ENCODE peak calls at places on chromosomes 6 and 20, in ten cellular contexts. L, F, A, E, S, K, B, R, W and V are unnamed samples. For H3K4me1, the result is how much of the 10 kb centered on the place peaks cover.

GRCh38 chr20:37295595-37295994 is 6.1 kb downstream of the MANBAL start:
- DNase-seq in L (peak), F (no peak), A (no peak), E (no peak), S (peak), K (no peak), B (no peak), R (no peak), W (no peak), V (no peak)

GRCh38 chr20:62928246-62928939 is 2.1 kb upstream of the DIDO1 start:
- DNase-seq in L (no peak), F (no peak), A (no peak), E (no peak), S (peak), K (no peak), B (peak), R (no peak), W (no peak), V (no peak)

GRCh38 chr6:72787521-72788031 is 165.7 kb downstream of the KCNQ5 start:
- DNase-seq in L (peak), F (peak), A (no peak), E (no peak), S (peak), K (no peak), B (no peak), R (peak), W (no peak), V (no peak)

GRCh38 chr6:98581725-98582124 is 252.6 kb upstream of the POU3F2 start:
- DNase-seq in L (no peak), F (no peak), A (no peak), E (no peak), S (no peak), K (no peak), B (no peak), R (no peak), W (no peak), V (no peak)

GRCh38 chr6:52155791-52156576 is 30.2 kb upstream of the IL17A start:
- DNase-seq in L (no peak), F (no peak), A (no peak), E (no peak), S (no peak), K (no peak), B (no peak), R (no peak), W (no peak), V (peak)

GRCh38 chr20:44056010-44056698 is 130.8 kb downstream of the JPH2 start:
- DNase-seq in L (peak), F (peak), A (no peak), E (no peak), S (peak), K (peak), B (peak), R (no peak), W (no peak), V (no peak)

GRCh38 chr20:48791666-48792071 is 36.1 kb downstream of the PREX1 start:
- DNase-seq in L (no peak), F (no peak), A (no peak), E (no peak), S (no peak), K (no peak), B (no peak), R (no peak), W (peak), V (no peak)

GRCh38 chr20:8608470-8608869 is 460.4 kb upstream of the PLCB4 start:
- DNase-seq in L (no peak), F (no peak), A (no peak), E (no peak), S (no peak), K (no peak), B (no peak), R (no peak), W (no peak), V (no peak)

GRCh38 chr20:9966966-9967365 is 67.8 kb upstream of the ANKEF1 start:
- DNase-seq in L (peak), F (no peak), A (no peak), E (no peak), S (no peak), K (no peak), B (no peak), R (no peak), W (no peak), V (no peak)

GRCh38 chr6:170085475-170086401 is 205.1 kb downstream of the DLL1 start:
- DNase-seq in L (no peak), F (no peak), A (no peak), E (peak), S (no peak), K (peak), B (no peak), R (no peak), W (no peak), V (no peak)

GRCh38 chr6:158666637-158667359 is 16.9 kb downstream of the SYTL3 start:
- DNase-seq in L (no peak), F (no peak), A (no peak), E (no peak), S (no peak), K (peak), B (no peak), R (no peak), W (no peak), V (no peak)

GRCh38 chr6:101110814-101111213 is 229.7 kb upstream of the ASCC3 start:
- DNase-seq in L (no peak), F (no peak), A (no peak), E (no peak), S (no peak), K (no peak), B (no peak), R (no peak), W (no peak), V (no peak)

GRCh38 chr6:39048481-39049399 is at the start of gene GLP1R:
- DNase-seq in L (no peak), F (no peak), A (no peak), E (no peak), S (no peak), K (no peak), B (no peak), R (no peak), W (peak), V (no peak)

GRCh38 chr6:117072781-117073180 is 192.6 kb upstream of the VGLL2 start:
- DNase-seq in L (no peak), F (no peak), A (no peak), E (no peak), S (peak), K (no peak), B (no peak), R (no peak), W (no peak), V (no peak)

GRCh38 chr6:48765352-48765961 is 654.5 kb upstream of the PTCHD4 start:
- DNase-seq in L (no peak), F (peak), A (no peak), E (no peak), S (no peak), K (peak), B (no peak), R (no peak), W (no peak), V (peak)
- TF ChIP-seq CTCF in L (peak), F (peak), A (no peak), E (no peak), S (peak), K (peak), B (peak), R (peak), W (no peak), V (peak)

GRCh38 chr20:32581839-32582658 is 3.1 kb downstream of the NOL4L start:
- DNase-seq in L (no peak), F (peak), A (no peak), E (no peak), S (no peak), K (no peak), B (no peak), R (no peak), W (no peak), V (no peak)
- H3K4me3 ChIP-seq in L (no peak), F (peak), A (no peak), E (no peak), S (no peak), K (no peak), B (no peak), R (no peak), W (no peak), V (no peak)

GRCh38 chr20:34581341-34582189 is 23.0 kb downstream of the MAP1LC3A start:
- DNase-seq in L (no peak), F (no peak), A (no peak), E (peak), S (peak), K (no peak), B (no peak), R (no peak), W (no peak), V (no peak)

GRCh38 chr20:34578521-34579147 is 20.1 kb downstream of the MAP1LC3A start:
- DNase-seq in L (no peak), F (no peak), A (no peak), E (no peak), S (peak), K (no peak), B (no peak), R (peak), W (no peak), V (no peak)

GRCh38 chr20:34579191-34579661 is 20.7 kb downstream of the MAP1LC3A start:
- DNase-seq in L (no peak), F (peak), A (peak), E (peak), S (peak), K (peak), B (no peak), R (peak), W (no peak), V (no peak)

GRCh38 chr20:34580588-34580940 is 22.0 kb downstream of the MAP1LC3A start:
- DNase-seq in L (no peak), F (no peak), A (no peak), E (no peak), S (no peak), K (no peak), B (no peak), R (no peak), W (no peak), V (no peak)

DNA sequence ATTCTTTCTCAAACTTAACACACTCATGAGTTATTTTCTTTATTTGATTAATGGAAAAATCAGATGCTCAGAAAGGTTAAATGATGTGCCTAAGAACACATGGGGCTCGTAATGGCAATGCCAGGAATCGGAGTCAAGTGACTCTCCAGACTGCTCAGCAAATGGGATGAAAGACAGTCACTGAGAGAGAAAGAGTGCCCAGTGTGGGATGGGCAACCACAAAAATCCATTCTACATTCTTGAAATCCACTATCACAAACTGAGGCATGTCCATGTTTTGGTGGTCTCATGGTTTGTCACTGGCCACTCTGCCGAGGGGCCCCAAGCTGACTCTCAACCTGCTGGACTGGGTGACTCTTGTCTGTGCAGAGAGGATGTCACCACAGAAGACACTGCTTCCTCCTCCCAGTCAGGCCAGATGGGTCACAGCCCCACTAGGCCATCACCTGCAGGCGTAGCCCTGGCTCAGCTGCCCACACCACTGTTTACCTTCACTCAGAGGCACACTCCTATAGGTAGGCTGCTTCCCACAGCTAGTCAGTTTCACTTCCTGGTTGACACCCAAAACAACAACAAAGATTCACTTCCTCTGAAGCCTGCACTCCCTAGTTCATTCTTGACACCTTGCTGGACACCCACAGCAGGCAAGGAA is 21.5 kb downstream of the MAP1LC3A start:
- DNase-seq in L (no peak), F (no peak), A (peak), E (peak), S (peak), K (peak), B (peak), R (no peak), W (no peak), V (peak)
- H3K4me1 ChIP-seq in L (under half), F (under half), A (under half), E (under half), S (under half), K (under half), B (under half), R (under half), W (under half), V (under half)

DNA sequence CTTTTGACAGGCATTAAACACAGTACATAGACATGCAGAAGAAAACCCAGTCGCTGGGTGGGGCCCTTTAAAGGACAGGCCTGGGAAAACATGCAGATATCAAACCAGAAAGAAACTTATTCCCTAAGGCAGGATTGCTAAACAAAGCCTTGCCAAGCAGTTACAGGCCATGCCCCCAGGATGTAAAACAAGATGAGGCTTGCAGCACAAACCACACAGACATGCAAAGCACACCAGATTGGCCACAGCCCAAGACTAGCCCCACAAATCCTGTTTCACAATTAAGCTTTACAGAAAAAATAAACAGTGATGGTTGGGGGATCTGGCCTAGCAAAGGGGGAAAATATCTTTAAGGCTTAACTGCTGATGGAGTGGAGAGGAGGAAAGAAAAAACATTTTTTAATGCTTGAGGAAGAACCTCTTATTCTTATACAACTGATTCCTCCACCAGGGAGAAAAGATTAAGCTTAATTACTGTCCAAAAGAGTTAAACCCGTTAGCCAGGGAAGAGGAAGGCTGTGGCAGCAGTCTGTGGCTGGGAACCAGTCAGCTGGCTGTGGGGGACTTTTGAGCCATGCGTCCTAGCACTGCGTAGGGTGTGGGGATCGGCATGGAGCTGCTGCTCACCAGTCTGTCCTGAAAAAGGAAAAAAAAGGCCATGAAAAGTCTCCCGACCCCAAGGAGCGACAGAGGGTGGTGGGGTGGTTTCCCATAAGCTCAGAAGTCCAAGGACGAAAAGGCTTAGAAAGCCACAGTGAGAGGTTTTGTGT is 28.4 kb downstream of the COL19A1 start:
- DNase-seq in L (no peak), F (peak), A (no peak), E (no peak), S (peak), K (no peak), B (peak), R (no peak), W (no peak), V (no peak)
- TF ChIP-seq CTCF in L (no peak), F (peak), A (no peak), E (no peak), S (peak), K (no peak), B (no peak), R (no peak), W (no peak), V (no peak)

DNA sequence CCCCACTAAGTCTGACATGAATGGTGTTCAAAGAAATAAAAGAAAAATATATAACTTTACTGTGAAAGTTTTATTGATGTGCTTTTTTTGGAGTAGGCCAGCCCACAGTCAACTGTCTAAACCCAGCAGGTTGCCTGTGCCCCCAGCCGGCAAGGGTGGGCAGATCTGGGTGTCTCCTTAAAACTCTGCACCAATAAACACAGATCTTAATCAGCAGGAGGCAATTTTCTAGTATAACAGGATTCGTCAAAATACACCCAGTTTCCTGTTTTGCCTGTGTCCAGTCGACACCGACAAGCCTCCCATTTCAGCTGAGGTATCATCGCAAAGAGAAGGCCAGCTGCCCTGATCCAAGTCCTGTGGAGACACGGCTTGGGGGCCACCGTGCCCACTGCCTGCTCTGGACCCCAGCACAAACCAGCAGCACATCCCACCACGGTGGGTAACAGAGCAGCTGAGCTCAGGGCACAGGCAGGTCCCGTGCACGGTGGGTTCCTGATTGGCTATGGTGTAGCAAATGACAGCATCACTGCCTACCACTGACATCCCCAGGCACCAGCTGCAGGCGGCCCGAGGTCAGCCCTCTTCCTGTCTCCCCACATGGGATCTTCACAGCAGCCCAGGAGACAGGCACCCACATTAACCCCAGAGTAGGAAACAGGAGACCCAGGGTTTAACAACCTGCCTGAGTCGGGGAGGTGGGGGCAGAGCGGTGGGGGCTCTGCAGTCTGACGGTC is 15.7 kb downstream of the BMP7 start:
- DNase-seq in L (no peak), F (peak), A (no peak), E (no peak), S (no peak), K (no peak), B (no peak), R (no peak), W (no peak), V (peak)
- H3K4me3 ChIP-seq in L (no peak), F (peak), A (no peak), E (no peak), S (no peak), K (no peak), B (no peak), R (no peak), W (no peak), V (peak)

GRCh38 chr6:142934599-142934998 is 10.4 kb downstream of the HIVEP2 start:
- DNase-seq in L (no peak), F (no peak), A (no peak), E (no peak), S (no peak), K (no peak), B (peak), R (no peak), W (no peak), V (peak)
- H3K4me1 ChIP-seq in L (under half), F (under half), A (under half), E (under half), S (under half), K (under half), B (under half), R (half or more), W (under half), V (half or more)

DNA sequence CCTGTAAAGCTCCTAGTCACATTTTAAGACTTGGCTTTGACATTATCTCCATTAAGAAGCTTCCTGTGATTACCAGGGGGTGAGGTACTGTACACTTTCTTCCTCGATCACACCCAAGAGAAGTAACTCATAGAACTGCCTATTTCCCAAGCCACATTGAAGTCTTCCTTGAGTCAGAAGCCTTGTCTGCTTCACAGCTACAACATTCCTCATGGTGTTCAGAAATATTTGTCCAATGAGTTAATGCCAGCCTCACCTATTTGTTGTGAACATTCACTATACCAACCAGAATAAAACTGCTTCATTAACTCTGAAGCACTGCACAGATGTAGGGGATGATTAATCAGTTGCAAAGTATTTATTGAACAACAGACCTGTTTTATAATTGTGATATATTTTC is 622.3 kb downstream of the PTPRT start:
- DNase-seq in L (no peak), F (no peak), A (no peak), E (no peak), S (no peak), K (no peak), B (no peak), R (no peak), W (no peak), V (no peak)
- TF ChIP-seq CTCF in L (no peak), F (no peak), A (no peak), E (no peak), S (no peak), K (no peak), B (no peak), R (no peak), W (no peak), V (no peak)

DNA sequence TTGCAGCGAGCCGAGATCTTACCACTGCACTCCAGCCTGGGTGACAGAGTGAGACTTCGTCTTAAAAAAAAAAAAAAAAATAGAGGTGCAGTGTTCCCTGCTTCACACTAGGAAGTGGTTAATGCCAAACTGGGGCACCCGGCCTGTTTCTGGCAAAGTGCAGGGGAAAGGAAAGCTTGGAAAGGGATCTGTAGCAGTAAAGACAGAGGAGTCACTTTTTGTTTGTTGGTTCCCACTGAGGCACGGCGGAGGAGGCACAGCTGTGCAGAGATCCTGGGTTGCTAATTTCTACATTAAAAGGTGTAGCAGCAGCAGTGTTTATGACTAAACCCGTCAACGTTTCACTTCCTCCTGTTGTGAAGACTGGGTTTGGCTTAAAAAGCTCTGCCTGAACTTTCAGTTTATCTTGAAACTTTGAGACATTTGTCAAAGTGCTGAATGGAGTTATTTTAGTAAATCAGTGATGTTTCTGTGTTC is 125.6 kb downstream of the CARMIL1 start:
- DNase-seq in L (no peak), F (no peak), A (peak), E (no peak), S (no peak), K (peak), B (peak), R (no peak), W (no peak), V (peak)
- H3K4me3 ChIP-seq in L (no peak), F (no peak), A (no peak), E (no peak), S (no peak), K (no peak), B (peak), R (no peak), W (no peak), V (peak)